ENCODE peak calls at places on chromosome 12, in seven cellular contexts. T is IMR-90, H is mucosa of descending colon, I is foreskin fibroblast, J is BE2C, C is fibroblast of pulmonary artery, O is astrocyte of the spinal cord. G is an unnamed sample.

GRCh38 chr12:56151672-56152131 is 685 bp upstream of the MYL6B start:
- DNase-seq in T (no peak), H (peak), I (peak), J (peak), C (no peak), O (no peak), G (no peak)

GRCh38 chr12:87274594-87275245 is 754.5 kb downstream of the C12orf50 start:
- DNase-seq in T (peak), H (no peak), I (no peak), J (peak), C (peak), O (peak), G (peak)

GRCh38 chr12:54683388-54683787 is 35.2 kb upstream of the DCD start:
- DNase-seq in T (no peak), H (no peak), I (no peak), J (no peak), C (no peak), O (no peak), G (no peak)

GRCh38 chr12:131675126-131676080 is 35.5 kb upstream of the SFSWAP start:
- DNase-seq in T (no peak), H (no peak), I (no peak), J (no peak), C (no peak), O (no peak), G (no peak)

GRCh38 chr12:132945806-132946506 is 10.2 kb downstream of the ZNF605 start:
- DNase-seq in T (no peak), H (no peak), I (no peak), J (no peak), C (no peak), O (no peak), G (no peak)

GRCh38 chr12:63846249-63846967 is 1.9 kb downstream of the SRGAP1 start:
- DNase-seq in T (no peak), H (no peak), I (peak), J (peak), C (no peak), O (peak), G (no peak)

GRCh38 chr12:57235012-57235727 is 5.7 kb downstream of the SHMT2 start:
- DNase-seq in T (peak), H (no peak), I (peak), J (peak), C (peak), O (peak), G (peak)

GRCh38 chr12:3061129-3061857 is 15.9 kb upstream of the TSPAN9 start:
- DNase-seq in T (peak), H (no peak), I (peak), J (no peak), C (no peak), O (peak), G (peak)

GRCh38 chr12:40054554-40055226 is 51.2 kb downstream of the SLC2A13 start:
- DNase-seq in T (peak), H (peak), I (peak), J (no peak), C (peak), O (peak), G (peak)

GRCh38 chr12:47111392-47111778 is 31.6 kb upstream of the AMIGO2 start:
- DNase-seq in T (no peak), H (no peak), I (no peak), J (no peak), C (no peak), O (no peak), G (no peak)

GRCh38 chr12:90801776-90802175 is 153.2 kb downstream of the CCER1 start:
- DNase-seq in T (peak), H (no peak), I (peak), J (no peak), C (peak), O (peak), G (peak)

GRCh38 chr12:45989277-45989856 is 1.0 kb downstream of the SCAF11 start:
- DNase-seq in T (peak), H (peak), I (no peak), J (no peak), C (peak), O (no peak), G (peak)

GRCh38 chr12:5523396-5524115 is 91.6 kb downstream of the NTF3 start:
- DNase-seq in T (no peak), H (no peak), I (no peak), J (no peak), C (no peak), O (no peak), G (no peak)

GRCh38 chr12:50488801-50489200 is 16.0 kb upstream of the DIP2B start:
- DNase-seq in T (peak), H (no peak), I (no peak), J (no peak), C (no peak), O (no peak), G (no peak)

GRCh38 chr12:75656650-75657049 is 145.2 kb upstream of the KRR1 start:
- DNase-seq in T (peak), H (no peak), I (peak), J (no peak), C (peak), O (peak), G (peak)

GRCh38 chr12:30546121-30546520 is 149.5 kb downstream of the IPO8 start:
- DNase-seq in T (no peak), H (peak), I (no peak), J (no peak), C (no peak), O (no peak), G (no peak)

GRCh38 chr12:61757831-61758505 is 502.2 kb upstream of the USP15 start:
- DNase-seq in T (no peak), H (no peak), I (peak), J (no peak), C (peak), O (peak), G (no peak)

GRCh38 chr12:93434305-93434704 is 7.4 kb downstream of the UBE2N start:
- DNase-seq in T (peak), H (no peak), I (no peak), J (no peak), C (no peak), O (no peak), G (peak)
- H3K4me3 ChIP-seq in T (no peak), H (no peak), I (no peak), J (no peak), C (no peak), O (no peak), G (no peak)

DNA sequence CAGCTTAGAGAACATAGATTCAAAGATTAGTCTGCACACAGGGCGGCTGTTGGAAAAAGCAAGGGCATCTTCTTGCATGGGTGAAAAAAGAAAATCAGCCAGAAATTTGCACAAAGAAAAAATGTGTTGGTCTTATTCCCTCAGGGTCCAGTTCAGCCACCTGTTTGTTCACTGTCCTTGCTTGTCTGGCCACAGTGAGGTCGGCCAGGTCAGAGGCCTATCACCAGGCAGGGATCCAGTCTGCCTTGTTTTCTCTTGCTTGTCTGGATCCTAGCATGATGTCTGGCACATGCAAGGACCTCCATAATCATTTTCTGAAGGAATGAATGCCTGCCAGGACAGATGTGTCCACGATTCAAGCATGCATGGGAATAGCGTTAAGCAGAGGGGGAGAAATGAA is 359.1 kb upstream of the TBX3 start:
- DNase-seq in T (no peak), H (no peak), I (no peak), J (no peak), C (no peak), O (no peak), G (no peak)
- TF ChIP-seq CTCF in T (no peak), H (no peak), I (no peak), J (no peak), C (no peak), O (no peak), G (no peak)

GRCh38 chr12:68521321-68521839 is 89.3 kb upstream of the RAP1B start:
- DNase-seq in T (peak), H (no peak), I (peak), J (no peak), C (peak), O (peak), G (peak)
- H3K4me3 ChIP-seq in T (no peak), H (no peak), I (peak), J (no peak), C (peak), O (no peak), G (no peak)

DNA sequence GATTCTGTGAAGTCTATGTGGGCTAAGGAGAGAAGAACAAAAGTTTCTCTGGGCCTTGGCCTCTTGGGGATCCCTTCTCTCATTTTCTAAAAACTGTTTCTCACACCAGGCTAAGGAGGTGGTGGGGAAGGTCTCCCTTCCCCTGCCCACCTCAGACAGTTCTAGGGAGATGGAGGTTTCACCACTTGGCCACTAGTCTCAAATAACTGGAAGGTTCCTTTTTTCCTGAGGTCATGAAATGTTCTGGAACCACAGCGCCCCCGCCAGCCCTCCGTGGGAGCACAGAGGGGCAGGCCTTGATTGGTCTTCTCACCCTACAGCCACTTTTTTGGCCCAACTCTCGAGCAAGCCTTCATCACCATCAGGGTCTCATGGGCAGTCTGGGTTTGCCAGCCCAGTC is 12.6 kb downstream of the C12orf43 start:
- DNase-seq in T (no peak), H (peak), I (no peak), J (no peak), C (no peak), O (no peak), G (no peak)
- TF ChIP-seq CTCF in T (peak), H (no peak), I (no peak), J (peak), C (no peak), O (no peak), G (no peak)

GRCh38 chr12:68240975-68241374 is 12.4 kb downstream of the IL22 start:
- DNase-seq in T (peak), H (peak), I (peak), J (no peak), C (no peak), O (peak), G (peak)

GRCh38 chr12:68242777-68243176 is 10.6 kb downstream of the IL22 start:
- DNase-seq in T (no peak), H (no peak), I (no peak), J (no peak), C (no peak), O (no peak), G (no peak)

GRCh38 chr12:68247785-68248184 is 5.6 kb downstream of the IL22 start:
- DNase-seq in T (no peak), H (no peak), I (no peak), J (no peak), C (no peak), O (no peak), G (no peak)

GRCh38 chr12:68246350-68246749 is 7.1 kb downstream of the IL22 start:
- DNase-seq in T (no peak), H (no peak), I (no peak), J (no peak), C (no peak), O (no peak), G (no peak)

DNA sequence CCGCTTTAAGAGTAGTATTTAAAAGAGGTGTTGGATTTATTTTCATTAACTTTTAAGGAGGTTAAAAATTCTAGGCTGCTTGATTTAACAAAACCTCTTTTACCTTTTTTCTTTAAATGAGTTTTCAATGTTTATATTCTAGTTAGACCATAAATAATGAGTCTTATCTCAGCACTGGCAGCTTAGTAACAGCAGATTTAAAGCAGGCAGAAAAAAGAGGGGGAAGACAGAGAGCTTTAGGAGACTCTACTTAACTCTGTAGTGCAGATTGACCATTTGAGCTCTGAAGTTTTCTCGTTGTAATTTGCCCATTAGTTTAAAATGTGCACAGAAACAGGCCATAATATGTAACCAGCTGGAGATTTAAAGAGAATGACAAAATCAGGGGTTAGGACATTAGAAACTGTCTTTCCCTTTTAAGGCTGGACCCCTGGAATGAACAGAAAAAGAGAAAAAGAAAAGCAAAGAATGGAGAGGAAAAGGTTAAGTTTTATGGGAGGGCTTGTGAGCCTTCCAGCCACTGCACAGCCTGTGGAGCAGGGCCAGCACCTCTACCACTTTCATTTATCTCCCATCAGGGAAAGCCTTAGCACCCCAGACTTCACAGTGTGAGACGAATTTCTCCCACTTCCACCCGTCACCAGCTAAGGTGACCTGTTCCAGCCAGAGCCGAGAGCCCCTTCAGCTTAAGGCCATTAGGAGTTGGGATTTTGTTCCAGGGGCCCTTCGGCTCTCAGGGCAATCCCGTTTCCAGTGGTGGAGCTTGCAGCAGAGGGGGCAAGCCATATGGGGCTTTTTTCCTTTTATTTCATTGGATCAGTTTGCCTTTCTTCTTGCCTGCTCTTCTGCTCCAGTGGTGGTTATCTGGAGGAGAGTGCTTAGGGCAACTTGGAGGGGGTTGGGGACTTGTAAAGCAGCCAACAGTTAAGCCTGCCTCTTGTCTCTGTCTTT is 8.1 kb downstream of the IL22 start:
- DNase-seq in T (peak), H (no peak), I (no peak), J (no peak), C (no peak), O (peak), G (peak)
- H3K4me3 ChIP-seq in T (no peak), H (no peak), I (no peak), J (no peak), C (no peak), O (no peak), G (peak)

GRCh38 chr12:82350161-82350560 is 8.0 kb downstream of the CCDC59 start:
- DNase-seq in T (no peak), H (no peak), I (no peak), J (no peak), C (no peak), O (no peak), G (no peak)

GRCh38 chr12:82357340-82357739 is 847 bp downstream of the CCDC59 start:
- DNase-seq in T (no peak), H (no peak), I (no peak), J (no peak), C (peak), O (no peak), G (peak)

GRCh38 chr12:82351390-82351789 is 6.8 kb downstream of the CCDC59 start:
- DNase-seq in T (no peak), H (no peak), I (no peak), J (no peak), C (no peak), O (no peak), G (no peak)
- TF ChIP-seq CTCF in T (no peak), H (no peak), I (no peak), J (no peak), C (no peak), O (no peak), G (no peak)

DNA sequence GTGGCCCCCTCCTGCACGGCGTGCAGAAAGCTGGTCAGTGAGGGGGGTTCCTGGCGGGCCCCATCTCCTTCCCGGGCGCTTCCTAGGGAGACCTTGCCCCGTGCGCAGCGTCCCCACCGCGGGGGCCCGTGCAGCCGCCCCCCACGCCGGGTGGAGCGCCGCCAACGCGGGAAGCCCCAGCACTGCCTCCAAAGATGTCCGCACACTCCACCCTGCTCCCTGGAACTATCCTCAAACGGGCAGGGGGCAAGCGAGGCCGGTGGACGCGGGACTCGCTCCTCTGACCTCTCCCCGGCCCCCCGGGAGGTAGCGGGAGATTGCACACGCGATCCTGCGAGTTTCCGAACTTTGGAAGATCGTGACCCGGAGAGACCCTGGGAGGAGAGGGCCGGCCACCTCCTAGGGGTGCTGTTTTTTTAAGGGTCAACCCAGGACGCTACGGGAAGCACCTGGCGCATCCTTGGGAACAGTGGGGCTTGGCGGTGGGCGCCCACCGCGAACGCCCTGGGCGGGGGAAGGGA is 1.5 kb upstream of the FZD10 start:
- DNase-seq in T (no peak), H (no peak), I (no peak), J (no peak), C (no peak), O (no peak), G (no peak)
- H3K4me3 ChIP-seq in T (no peak), H (no peak), I (no peak), J (no peak), C (no peak), O (no peak), G (no peak)

DNA sequence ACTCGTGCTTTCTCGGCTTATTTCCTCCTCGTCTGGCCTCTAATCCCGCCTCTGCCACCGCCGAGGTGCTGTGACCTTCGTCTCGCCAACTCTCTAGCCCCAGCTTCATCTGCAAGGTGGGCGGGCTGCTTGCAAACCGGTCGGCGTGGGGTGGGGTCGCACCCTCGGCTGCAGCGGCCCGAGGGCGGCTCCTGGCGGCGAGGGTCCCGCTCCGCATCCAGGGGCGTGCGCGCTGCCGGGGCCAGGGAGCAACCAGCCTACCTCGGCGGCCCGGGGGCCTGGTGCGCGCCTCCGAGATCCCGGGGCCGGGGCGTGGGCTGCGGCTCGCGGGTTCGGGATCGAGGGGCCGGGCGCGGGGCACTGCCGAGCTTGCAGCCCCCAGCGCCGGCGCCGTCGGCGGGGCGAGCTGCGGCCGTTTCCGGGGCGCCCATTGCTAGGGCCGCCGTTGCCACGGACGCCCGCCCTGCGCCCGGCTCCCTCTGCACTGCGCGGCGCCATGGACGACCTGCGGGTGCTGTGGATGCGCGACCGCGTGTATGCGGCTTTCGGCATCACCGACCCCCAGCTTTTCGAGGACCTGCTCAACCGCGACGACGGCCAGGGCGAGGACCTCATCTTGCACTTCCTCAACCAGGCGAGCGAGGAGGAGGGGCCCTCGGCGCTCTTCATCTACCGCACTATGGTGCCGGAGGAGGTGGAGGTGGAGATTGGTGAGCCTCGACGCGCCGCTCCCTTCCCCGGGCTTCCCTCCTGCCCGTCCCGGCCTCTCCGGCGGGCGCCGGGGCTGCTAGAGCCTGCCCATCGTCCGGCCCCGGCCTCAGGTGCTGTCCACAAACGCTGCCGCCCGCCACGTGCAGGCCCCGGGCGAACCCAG is at the start of gene DNAH10:
- DNase-seq in T (no peak), H (peak), I (peak), J (peak), C (no peak), O (no peak), G (peak)
- TF ChIP-seq CTCF in T (peak), H (no peak), I (peak), J (peak), C (peak), O (peak), G (no peak)

GRCh38 chr12:53389702-53390101 is 9.7 kb downstream of the SP1 start:
- DNase-seq in T (no peak), H (no peak), I (no peak), J (no peak), C (no peak), O (no peak), G (no peak)

GRCh38 chr12:53388932-53389331 is 9.0 kb downstream of the SP1 start:
- DNase-seq in T (no peak), H (no peak), I (no peak), J (no peak), C (no peak), O (no peak), G (no peak)

DNA sequence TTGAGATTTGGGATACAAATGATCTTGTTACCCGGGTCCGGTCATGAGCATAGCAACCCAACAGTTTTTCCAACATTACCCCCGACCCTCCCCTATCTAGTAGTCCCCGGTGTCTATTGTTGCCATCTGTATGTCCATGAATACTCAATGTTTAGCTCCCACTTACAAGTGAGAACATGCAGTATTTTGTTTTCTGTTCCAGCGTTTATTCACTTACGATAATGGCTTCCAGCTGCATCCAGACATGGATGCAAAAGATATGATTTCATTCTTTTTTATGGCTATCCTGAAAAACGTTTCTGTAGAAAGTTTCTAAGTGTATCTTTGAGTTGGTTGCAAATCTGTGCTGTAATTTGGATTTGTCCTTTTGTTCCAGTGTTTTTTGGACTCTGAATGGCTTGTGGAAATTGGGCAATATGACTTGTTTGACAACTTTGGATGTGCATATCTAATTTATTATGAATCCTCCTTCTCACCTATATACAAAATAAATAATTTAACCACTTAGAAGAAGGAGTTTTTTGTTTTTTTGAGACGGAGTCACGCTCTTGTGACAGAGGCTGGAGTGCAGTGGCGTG is 11.8 kb downstream of the SP1 start:
- DNase-seq in T (no peak), H (no peak), I (peak), J (no peak), C (no peak), O (no peak), G (no peak)
- H3K4me3 ChIP-seq in T (no peak), H (no peak), I (peak), J (no peak), C (no peak), O (no peak), G (no peak)